ENCODE peak calls at places on chromosome 10, in six cellular contexts. One of them, this sample, is unnamed.

GRCh38 chr10:78905015-78905939 is 163.5 kb upstream of the ZMIZ1 start:
- DNase-seq in A549: no peak
- DNase-seq in CD8-positive, alpha-beta memory T cell: no peak
- DNase-seq in PC-3: no peak
- DNase-seq in GM23248: no peak
- DNase-seq in CD8-positive, alpha-beta T cell: peak; percentile 21
- DNase-seq in this sample: no peak

GRCh38 chr10:128852902-128853301 is 614.1 kb upstream of the MGMT start:
- DNase-seq in CD8-positive, alpha-beta memory T cell: no peak
- DNase-seq in CD8-positive, alpha-beta T cell: no peak
- DNase-seq in A549: no peak
- DNase-seq in GM23248: no peak
- DNase-seq in PC-3: no peak
- DNase-seq in this sample: no peak

GRCh38 chr10:89090760-89091455 is 100.3 kb downstream of the FAS start:
- DNase-seq in A549: no peak
- DNase-seq in PC-3: no peak
- DNase-seq in CD8-positive, alpha-beta memory T cell: no peak
- DNase-seq in CD8-positive, alpha-beta T cell: no peak
- DNase-seq in GM23248: peak; percentile 37
- DNase-seq in this sample: no peak

GRCh38 chr10:104277785-104278184 is 8.8 kb downstream of the GSTO2 start:
- DNase-seq in GM23248: no peak
- DNase-seq in CD8-positive, alpha-beta memory T cell: no peak
- DNase-seq in A549: no peak
- DNase-seq in PC-3: peak; percentile 73
- DNase-seq in CD8-positive, alpha-beta T cell: no peak
- DNase-seq in this sample: no peak

GRCh38 chr10:74750848-74751274 is 75.5 kb upstream of the KAT6B start:
- DNase-seq in A549: no peak
- DNase-seq in GM23248: no peak
- DNase-seq in CD8-positive, alpha-beta T cell: peak; percentile 53
- DNase-seq in CD8-positive, alpha-beta memory T cell: no peak
- DNase-seq in PC-3: no peak
- DNase-seq in this sample: no peak

GRCh38 chr10:25023278-25023677 is 6.9 kb downstream of the THNSL1 start:
- DNase-seq in PC-3: no peak
- DNase-seq in CD8-positive, alpha-beta memory T cell: no peak
- DNase-seq in CD8-positive, alpha-beta T cell: no peak
- DNase-seq in GM23248: no peak
- DNase-seq in A549: no peak
- DNase-seq in this sample: no peak

GRCh38 chr10:133379152-133379800 is at the start of gene PAOX:
- DNase-seq in CD8-positive, alpha-beta memory T cell: peak; percentile 72
- DNase-seq in PC-3: no peak
- DNase-seq in A549: peak; percentile 47
- DNase-seq in CD8-positive, alpha-beta T cell: peak; percentile 78
- DNase-seq in GM23248: peak; percentile 71
- DNase-seq in this sample: peak; percentile 86

GRCh38 chr10:108775911-108776475 is 1147.3 kb downstream of the XPNPEP1 start:
- DNase-seq in GM23248: peak; percentile 24
- DNase-seq in A549: no peak
- DNase-seq in PC-3: no peak
- DNase-seq in CD8-positive, alpha-beta memory T cell: no peak
- DNase-seq in CD8-positive, alpha-beta T cell: no peak
- DNase-seq in this sample: no peak

GRCh38 chr10:131513445-131513844 is 201.9 kb upstream of the TCERG1L start:
- DNase-seq in CD8-positive, alpha-beta T cell: no peak
- DNase-seq in PC-3: no peak
- DNase-seq in A549: no peak
- DNase-seq in CD8-positive, alpha-beta memory T cell: no peak
- DNase-seq in GM23248: peak; percentile 49
- DNase-seq in this sample: no peak

GRCh38 chr10:27558612-27559020 is 54.5 kb downstream of the RAB18 start:
- DNase-seq in CD8-positive, alpha-beta memory T cell: no peak
- DNase-seq in CD8-positive, alpha-beta T cell: peak; percentile 51
- DNase-seq in PC-3: peak; percentile 69
- DNase-seq in GM23248: peak; percentile 79
- DNase-seq in A549: peak; percentile 67
- DNase-seq in this sample: peak; percentile 29

GRCh38 chr10:28676297-28676967 is 889 bp upstream of the BAMBI start:
- DNase-seq in CD8-positive, alpha-beta T cell: peak; percentile 60
- DNase-seq in GM23248: peak; percentile 45
- DNase-seq in A549: no peak
- DNase-seq in PC-3: no peak
- DNase-seq in CD8-positive, alpha-beta memory T cell: no peak
- DNase-seq in this sample: no peak

GRCh38 chr10:3532644-3533043 is 252.4 kb downstream of the KLF6 start:
- DNase-seq in PC-3: peak; percentile 67
- DNase-seq in CD8-positive, alpha-beta T cell: no peak
- DNase-seq in CD8-positive, alpha-beta memory T cell: no peak
- DNase-seq in A549: peak; percentile 25
- DNase-seq in GM23248: no peak
- DNase-seq in this sample: no peak

GRCh38 chr10:95508730-95509129 is 52.4 kb downstream of the SORBS1 start:
- DNase-seq in CD8-positive, alpha-beta memory T cell: no peak
- DNase-seq in GM23248: peak; percentile 71
- DNase-seq in A549: no peak
- DNase-seq in PC-3: no peak
- DNase-seq in CD8-positive, alpha-beta T cell: no peak
- DNase-seq in this sample: no peak

GRCh38 chr10:86439544-86439943 is 72.9 kb upstream of the GRID1 start:
- DNase-seq in PC-3: peak; percentile 25
- DNase-seq in GM23248: peak; percentile 89
- DNase-seq in A549: peak; percentile 88
- DNase-seq in CD8-positive, alpha-beta T cell: no peak
- DNase-seq in CD8-positive, alpha-beta memory T cell: no peak
- DNase-seq in this sample: peak; percentile 78

GRCh38 chr10:72173635-72174296 is 42.0 kb upstream of the ANAPC16 start:
- DNase-seq in A549: peak; percentile 89
- DNase-seq in CD8-positive, alpha-beta memory T cell: no peak
- DNase-seq in PC-3: no peak
- DNase-seq in GM23248: peak; percentile 4
- DNase-seq in CD8-positive, alpha-beta T cell: no peak
- DNase-seq in this sample: no peak

GRCh38 chr10:124614003-124614659 is 130.0 kb downstream of the FAM53B start:
- DNase-seq in GM23248: no peak
- DNase-seq in A549: no peak
- DNase-seq in CD8-positive, alpha-beta memory T cell: no peak
- DNase-seq in PC-3: no peak
- DNase-seq in CD8-positive, alpha-beta T cell: no peak
- DNase-seq in this sample: no peak

GRCh38 chr10:22058195-22058594 is 54.7 kb upstream of the DNAJC1 start:
- DNase-seq in CD8-positive, alpha-beta memory T cell: no peak
- DNase-seq in CD8-positive, alpha-beta T cell: no peak
- DNase-seq in GM23248: no peak
- DNase-seq in PC-3: peak; percentile 47
- DNase-seq in A549: no peak
- DNase-seq in this sample: no peak

GRCh38 chr10:62839595-62839994 is 23.4 kb upstream of the EGR2 start:
- DNase-seq in PC-3: no peak
- DNase-seq in CD8-positive, alpha-beta T cell: no peak
- DNase-seq in GM23248: no peak
- DNase-seq in A549: no peak
- DNase-seq in CD8-positive, alpha-beta memory T cell: no peak
- DNase-seq in this sample: no peak

GRCh38 chr10:97705006-97705670 is 8.4 kb upstream of the MARVELD1 start:
- DNase-seq in CD8-positive, alpha-beta T cell: no peak
- DNase-seq in PC-3: no peak
- DNase-seq in CD8-positive, alpha-beta memory T cell: no peak
- DNase-seq in GM23248: peak; percentile 14
- DNase-seq in A549: no peak
- DNase-seq in this sample: no peak

GRCh38 chr10:19385846-19386455 is 337.4 kb downstream of the MALRD1 start:
- DNase-seq in GM23248: no peak
- DNase-seq in A549: no peak
- DNase-seq in PC-3: no peak
- DNase-seq in CD8-positive, alpha-beta memory T cell: no peak
- DNase-seq in CD8-positive, alpha-beta T cell: no peak
- DNase-seq in this sample: no peak

DNA sequence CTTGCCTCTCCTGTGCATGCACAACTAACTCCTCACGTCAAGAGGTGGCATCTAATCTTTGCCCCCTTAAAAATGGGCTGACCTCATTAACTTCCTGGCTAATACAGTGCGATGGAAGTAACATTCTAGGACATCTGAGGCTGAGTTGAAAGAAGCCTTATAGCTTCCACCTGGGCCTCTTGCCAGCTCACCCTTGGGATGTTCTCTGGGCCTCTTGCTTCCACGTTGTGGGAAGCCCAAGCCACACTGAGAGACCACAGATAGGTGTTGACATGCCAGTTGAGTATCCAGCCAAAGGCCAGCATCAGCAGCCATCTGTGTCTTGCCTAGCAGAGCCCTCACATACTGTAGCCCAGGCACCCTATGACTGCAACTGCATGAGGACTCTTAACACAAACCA is 60.8 kb upstream of the GDF10 start:
- DNase-seq in CD8-positive, alpha-beta memory T cell: no peak
- DNase-seq in A549: no peak
- DNase-seq in CD8-positive, alpha-beta T cell: peak; percentile 27
- DNase-seq in PC-3: no peak
- DNase-seq in GM23248: no peak
- DNase-seq in this sample: no peak
- H3K4me3 ChIP-seq in CD8-positive, alpha-beta memory T cell: no peak overlapping the region
- H3K4me3 ChIP-seq in A549: no peak overlapping the region
- H3K4me3 ChIP-seq in CD8-positive, alpha-beta T cell: no peak overlapping the region
- H3K4me3 ChIP-seq in PC-3: no peak overlapping the region
- H3K4me3 ChIP-seq in GM23248: no peak overlapping the region
- H3K4me3 ChIP-seq in this sample: no peak overlapping the region

GRCh38 chr10:90378524-90379076 is 479.2 kb downstream of the HTR7 start:
- DNase-seq in A549: no peak
- DNase-seq in CD8-positive, alpha-beta T cell: no peak
- DNase-seq in PC-3: peak; percentile 73
- DNase-seq in GM23248: no peak
- DNase-seq in CD8-positive, alpha-beta memory T cell: no peak
- DNase-seq in this sample: no peak
- H3K27ac ChIP-seq in A549: no peak overlapping the region
- H3K27ac ChIP-seq in CD8-positive, alpha-beta T cell: no peak overlapping the region
- H3K27ac ChIP-seq in PC-3: peak overlapping the region; percentile 60
- H3K27ac ChIP-seq in GM23248: no peak overlapping the region
- H3K27ac ChIP-seq in CD8-positive, alpha-beta memory T cell: no peak overlapping the region
- H3K27ac ChIP-seq in this sample: no peak overlapping the region

GRCh38 chr10:70054902-70055301 is 2.3 kb downstream of the MACROH2A2 start:
- DNase-seq in CD8-positive, alpha-beta T cell: no peak
- DNase-seq in PC-3: peak; percentile 23
- DNase-seq in A549: no peak
- DNase-seq in GM23248: no peak
- DNase-seq in CD8-positive, alpha-beta memory T cell: no peak
- DNase-seq in this sample: no peak

GRCh38 chr10:70052462-70053211 is at the start of gene MACROH2A2:
- DNase-seq in GM23248: peak; percentile 74
- DNase-seq in CD8-positive, alpha-beta memory T cell: no peak
- DNase-seq in PC-3: peak; percentile 85
- DNase-seq in CD8-positive, alpha-beta T cell: no peak
- DNase-seq in A549: peak; percentile 82
- DNase-seq in this sample: peak; percentile 25

GRCh38 chr10:70053212-70053895 is 708 bp downstream of the MACROH2A2 start:
- DNase-seq in GM23248: peak; percentile 49
- DNase-seq in PC-3: peak; percentile 41
- DNase-seq in CD8-positive, alpha-beta memory T cell: no peak
- DNase-seq in A549: peak; percentile 15
- DNase-seq in CD8-positive, alpha-beta T cell: no peak
- DNase-seq in this sample: no peak

GRCh38 chr10:70053896-70054641 is 1.4 kb downstream of the MACROH2A2 start:
- DNase-seq in CD8-positive, alpha-beta memory T cell: no peak
- DNase-seq in A549: peak; percentile 62
- DNase-seq in GM23248: no peak
- DNase-seq in PC-3: peak; percentile 51
- DNase-seq in CD8-positive, alpha-beta T cell: no peak
- DNase-seq in this sample: no peak

DNA sequence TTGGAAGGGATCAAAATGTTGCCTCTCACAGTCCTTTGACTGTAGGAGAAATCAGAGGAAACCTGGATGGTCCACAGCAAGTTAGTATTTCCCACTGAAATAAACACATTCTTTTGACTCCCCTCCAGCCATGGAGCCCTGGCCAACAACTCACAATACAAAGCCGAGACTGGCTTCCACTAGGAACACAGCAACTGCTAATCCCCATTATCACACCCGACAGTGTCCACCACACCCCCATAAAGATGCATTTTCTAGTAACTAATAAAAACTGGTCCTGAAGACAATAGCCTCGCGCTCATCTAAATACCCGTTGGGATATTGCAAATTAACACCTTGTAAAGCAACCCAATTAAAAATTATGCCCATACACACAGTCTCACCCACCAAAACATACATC is 768 bp upstream of the MACROH2A2 start:
- DNase-seq in PC-3: peak; percentile 22
- DNase-seq in GM23248: no peak
- DNase-seq in CD8-positive, alpha-beta T cell: no peak
- DNase-seq in CD8-positive, alpha-beta memory T cell: no peak
- DNase-seq in A549: no peak
- DNase-seq in this sample: no peak
- H3K4me3 ChIP-seq in PC-3: peak overlapping the region; percentile 82
- H3K4me3 ChIP-seq in GM23248: peak overlapping the region; percentile 81
- H3K4me3 ChIP-seq in CD8-positive, alpha-beta T cell: no peak overlapping the region
- H3K4me3 ChIP-seq in CD8-positive, alpha-beta memory T cell: no peak overlapping the region
- H3K4me3 ChIP-seq in A549: peak overlapping the region; percentile 79
- H3K4me3 ChIP-seq in this sample: peak overlapping the region; percentile 77

GRCh38 chr10:90224791-90225566 is 523.6 kb downstream of the KIF20B start:
- DNase-seq in PC-3: no peak
- DNase-seq in CD8-positive, alpha-beta T cell: no peak
- DNase-seq in CD8-positive, alpha-beta memory T cell: no peak
- DNase-seq in A549: no peak
- DNase-seq in GM23248: no peak
- DNase-seq in this sample: no peak
- H3K27ac ChIP-seq in PC-3: no peak overlapping the region
- H3K27ac ChIP-seq in CD8-positive, alpha-beta T cell: no peak overlapping the region
- H3K27ac ChIP-seq in CD8-positive, alpha-beta memory T cell: no peak overlapping the region
- H3K27ac ChIP-seq in A549: no peak overlapping the region
- H3K27ac ChIP-seq in GM23248: no peak overlapping the region
- H3K27ac ChIP-seq in this sample: no peak overlapping the region

GRCh38 chr10:46020344-46020656 is 10.1 kb downstream of the NCOA4 start:
- DNase-seq in PC-3: no peak
- DNase-seq in A549: no peak
- DNase-seq in GM23248: no peak
- DNase-seq in CD8-positive, alpha-beta T cell: no peak
- DNase-seq in CD8-positive, alpha-beta memory T cell: no peak
- DNase-seq in this sample: no peak
- H3K4me3 ChIP-seq in PC-3: no peak overlapping the region
- H3K4me3 ChIP-seq in A549: no peak overlapping the region
- H3K4me3 ChIP-seq in GM23248: no peak overlapping the region
- H3K4me3 ChIP-seq in CD8-positive, alpha-beta T cell: no peak overlapping the region
- H3K4me3 ChIP-seq in CD8-positive, alpha-beta memory T cell: no peak overlapping the region
- H3K4me3 ChIP-seq in this sample: peak overlapping the region; percentile 81